ENCODE peak calls at places on chromosomes 11 and 22, in five cellular contexts. One of them, this sample, is unnamed.

GRCh38 chr11:59753650-59754493 is 1.3 kb upstream of the STX3 start:
- DNase-seq in heart right ventricle: peak; percentile 87
- DNase-seq in colonic mucosa: peak; percentile 95
- DNase-seq in fibroblast of the aortic adventitia: peak; percentile 79
- DNase-seq in body of pancreas: peak; percentile 90
- DNase-seq in this sample: peak; percentile 83

GRCh38 chr11:128595221-128595620 is 7.9 kb upstream of the ETS1 start:
- DNase-seq in heart right ventricle: no peak
- DNase-seq in colonic mucosa: no peak
- DNase-seq in fibroblast of the aortic adventitia: peak; percentile 37
- DNase-seq in body of pancreas: no peak
- DNase-seq in this sample: no peak

GRCh38 chr11:62256281-62256680 is 13.7 kb upstream of the SCGB2A2 start:
- DNase-seq in heart right ventricle: no peak
- DNase-seq in colonic mucosa: no peak
- DNase-seq in fibroblast of the aortic adventitia: no peak
- DNase-seq in body of pancreas: no peak
- DNase-seq in this sample: no peak

GRCh38 chr22:37625737-37626136 is 13.7 kb upstream of the SH3BP1 start:
- DNase-seq in heart right ventricle: no peak
- DNase-seq in colonic mucosa: no peak
- DNase-seq in fibroblast of the aortic adventitia: no peak
- DNase-seq in body of pancreas: no peak
- DNase-seq in this sample: no peak

GRCh38 chr11:61472868-61473267 is 35.7 kb upstream of the LRRC10B start:
- DNase-seq in heart right ventricle: peak; percentile 57
- DNase-seq in colonic mucosa: no peak
- DNase-seq in fibroblast of the aortic adventitia: peak; percentile 95
- DNase-seq in body of pancreas: no peak
- DNase-seq in this sample: no peak

GRCh38 chr22:24514241-24515024 is 19.3 kb downstream of the UPB1 start:
- DNase-seq in heart right ventricle: no peak
- DNase-seq in colonic mucosa: peak; percentile 59
- DNase-seq in fibroblast of the aortic adventitia: no peak
- DNase-seq in body of pancreas: no peak
- DNase-seq in this sample: peak; percentile 76

GRCh38 chr11:61815790-61816735 is 740 bp downstream of the FADS1 start:
- DNase-seq in heart right ventricle: peak; percentile 81
- DNase-seq in colonic mucosa: peak; percentile 61
- DNase-seq in fibroblast of the aortic adventitia: peak; percentile 58
- DNase-seq in body of pancreas: peak; percentile 53
- DNase-seq in this sample: peak; percentile 75

GRCh38 chr11:117833401-117833891 is 8.9 kb upstream of the FXYD2 start:
- DNase-seq in heart right ventricle: peak; percentile 2
- DNase-seq in colonic mucosa: peak; percentile 87
- DNase-seq in fibroblast of the aortic adventitia: no peak
- DNase-seq in body of pancreas: peak; percentile 91
- DNase-seq in this sample: no peak

GRCh38 chr11:95337175-95337957 is 106.4 kb upstream of the SESN3 start:
- DNase-seq in heart right ventricle: peak; percentile 81
- DNase-seq in colonic mucosa: peak; percentile 42
- DNase-seq in fibroblast of the aortic adventitia: peak; percentile 80
- DNase-seq in body of pancreas: no peak
- DNase-seq in this sample: peak; percentile 86

GRCh38 chr22:47808886-47809620 is 1046.6 kb downstream of the TBC1D22A start:
- DNase-seq in heart right ventricle: no peak
- DNase-seq in colonic mucosa: no peak
- DNase-seq in fibroblast of the aortic adventitia: no peak
- DNase-seq in body of pancreas: no peak
- DNase-seq in this sample: no peak

GRCh38 chr11:64219354-64219684 is 6.7 kb downstream of the TRPT1 start:
- DNase-seq in heart right ventricle: no peak
- DNase-seq in colonic mucosa: no peak
- DNase-seq in fibroblast of the aortic adventitia: no peak
- DNase-seq in body of pancreas: no peak
- DNase-seq in this sample: no peak

GRCh38 chr11:111833524-111833923 is 37.9 kb downstream of the ALG9 start:
- DNase-seq in heart right ventricle: no peak
- DNase-seq in colonic mucosa: no peak
- DNase-seq in fibroblast of the aortic adventitia: no peak
- DNase-seq in body of pancreas: no peak
- DNase-seq in this sample: no peak

GRCh38 chr11:117700551-117700950 is 96.5 kb downstream of the DSCAML1 start:
- DNase-seq in heart right ventricle: no peak
- DNase-seq in colonic mucosa: no peak
- DNase-seq in fibroblast of the aortic adventitia: no peak
- DNase-seq in body of pancreas: no peak
- DNase-seq in this sample: no peak

GRCh38 chr11:115340874-115341273 is 163.3 kb downstream of the CADM1 start:
- DNase-seq in heart right ventricle: no peak
- DNase-seq in colonic mucosa: no peak
- DNase-seq in fibroblast of the aortic adventitia: no peak
- DNase-seq in body of pancreas: no peak
- DNase-seq in this sample: no peak

GRCh38 chr11:63573881-63574855 is 11.0 kb upstream of the PLAAT2 start:
- DNase-seq in heart right ventricle: peak; percentile 69
- DNase-seq in colonic mucosa: peak; percentile 84
- DNase-seq in fibroblast of the aortic adventitia: peak; percentile 84
- DNase-seq in body of pancreas: no peak
- DNase-seq in this sample: peak; percentile 80

GRCh38 chr11:83061883-83062282 is 9.8 kb downstream of the RAB30 start:
- DNase-seq in heart right ventricle: no peak
- DNase-seq in colonic mucosa: no peak
- DNase-seq in fibroblast of the aortic adventitia: no peak
- DNase-seq in body of pancreas: no peak
- DNase-seq in this sample: peak; percentile 92
- H3K4me3 ChIP-seq in heart right ventricle: no peak overlapping the region
- H3K4me3 ChIP-seq in colonic mucosa: no peak overlapping the region
- H3K4me3 ChIP-seq in fibroblast of the aortic adventitia: no peak overlapping the region
- H3K4me3 ChIP-seq in body of pancreas: no peak overlapping the region
- H3K4me3 ChIP-seq in this sample: peak overlapping the region; percentile 53

GRCh38 chr11:65593518-65594414 is 1.8 kb downstream of the KCNK7 start:
- DNase-seq in heart right ventricle: no peak
- DNase-seq in colonic mucosa: no peak
- DNase-seq in fibroblast of the aortic adventitia: no peak
- DNase-seq in body of pancreas: no peak
- DNase-seq in this sample: peak; percentile 64
- TF ChIP-seq CTCF in heart right ventricle: peak; percentile 75
- TF ChIP-seq CTCF in colonic mucosa: peak; percentile 38
- TF ChIP-seq CTCF in fibroblast of the aortic adventitia: peak; percentile 73
- TF ChIP-seq CTCF in body of pancreas: peak; percentile 41
- TF ChIP-seq CTCF in this sample: peak; percentile 74

GRCh38 chr11:119480375-119481020 is 57.5 kb upstream of the THY1 start:
- DNase-seq in heart right ventricle: no peak
- DNase-seq in colonic mucosa: no peak
- DNase-seq in fibroblast of the aortic adventitia: no peak
- DNase-seq in body of pancreas: no peak
- DNase-seq in this sample: no peak

GRCh38 chr11:119481667-119482400 is 58.9 kb upstream of the THY1 start:
- DNase-seq in heart right ventricle: no peak
- DNase-seq in colonic mucosa: no peak
- DNase-seq in fibroblast of the aortic adventitia: no peak
- DNase-seq in body of pancreas: peak; percentile 35
- DNase-seq in this sample: no peak

GRCh38 chr11:119479685-119480275 is 56.8 kb upstream of the THY1 start:
- DNase-seq in heart right ventricle: no peak
- DNase-seq in colonic mucosa: no peak
- DNase-seq in fibroblast of the aortic adventitia: peak; percentile 42
- DNase-seq in body of pancreas: no peak
- DNase-seq in this sample: peak; percentile 35

GRCh38 chr11:119482561-119483001 is 59.6 kb upstream of the THY1 start:
- DNase-seq in heart right ventricle: no peak
- DNase-seq in colonic mucosa: no peak
- DNase-seq in fibroblast of the aortic adventitia: no peak
- DNase-seq in body of pancreas: no peak
- DNase-seq in this sample: no peak

DNA sequence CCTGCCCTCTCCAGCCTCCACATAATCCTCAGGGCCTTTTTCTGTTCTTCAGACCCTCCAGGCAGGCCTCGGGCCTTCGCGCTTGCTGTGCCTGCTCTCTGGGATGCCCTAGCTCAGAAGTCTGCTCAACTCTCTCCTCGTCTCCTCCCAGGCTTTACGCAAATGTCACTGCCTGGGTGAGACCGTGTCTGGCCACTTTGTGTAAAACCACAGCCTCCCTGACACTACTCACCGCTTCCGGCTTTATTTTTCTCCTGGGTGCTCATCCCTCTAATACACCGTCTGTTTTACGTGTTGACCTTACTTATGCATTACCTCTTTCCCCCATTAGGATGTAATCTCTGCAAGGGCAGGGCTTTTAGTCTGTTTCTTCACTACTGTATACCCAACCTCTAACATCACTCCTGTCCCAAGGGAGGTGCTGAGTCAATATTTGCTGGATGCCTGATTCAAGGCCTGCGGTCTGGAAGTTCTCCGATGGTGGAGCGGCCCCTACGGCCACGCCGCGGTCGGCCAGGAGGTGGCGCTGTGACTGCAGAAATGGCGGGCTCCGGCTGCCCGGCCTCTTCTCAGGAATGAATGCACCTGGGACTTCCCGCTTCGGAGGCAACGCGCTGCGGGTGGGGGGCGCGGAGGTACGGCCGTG is 58.2 kb upstream of the THY1 start:
- DNase-seq in heart right ventricle: peak; percentile 75
- DNase-seq in colonic mucosa: peak; percentile 86
- DNase-seq in fibroblast of the aortic adventitia: peak; percentile 100
- DNase-seq in body of pancreas: peak; percentile 88
- DNase-seq in this sample: peak; percentile 70
- H3K4me3 ChIP-seq in heart right ventricle: no peak overlapping the region
- H3K4me3 ChIP-seq in colonic mucosa: no peak overlapping the region
- H3K4me3 ChIP-seq in fibroblast of the aortic adventitia: no peak overlapping the region
- H3K4me3 ChIP-seq in body of pancreas: no peak overlapping the region
- H3K4me3 ChIP-seq in this sample: no peak overlapping the region

GRCh38 chr11:4606231-4607015 is 1.6 kb downstream of the TRIM68 start:
- DNase-seq in heart right ventricle: no peak
- DNase-seq in colonic mucosa: peak; percentile 45
- DNase-seq in fibroblast of the aortic adventitia: peak; percentile 67
- DNase-seq in body of pancreas: no peak
- DNase-seq in this sample: no peak

GRCh38 chr11:4607111-4607510 is 920 bp downstream of the TRIM68 start:
- DNase-seq in heart right ventricle: no peak
- DNase-seq in colonic mucosa: no peak
- DNase-seq in fibroblast of the aortic adventitia: peak; percentile 27
- DNase-seq in body of pancreas: no peak
- DNase-seq in this sample: no peak

GRCh38 chr11:4610258-4610935 is 2.4 kb upstream of the TRIM68 start:
- DNase-seq in heart right ventricle: peak; percentile 16
- DNase-seq in colonic mucosa: no peak
- DNase-seq in fibroblast of the aortic adventitia: peak; percentile 55
- DNase-seq in body of pancreas: no peak
- DNase-seq in this sample: peak; percentile 57

GRCh38 chr11:4605057-4605456 is 3.0 kb downstream of the TRIM68 start:
- DNase-seq in heart right ventricle: no peak
- DNase-seq in colonic mucosa: no peak
- DNase-seq in fibroblast of the aortic adventitia: no peak
- DNase-seq in body of pancreas: no peak
- DNase-seq in this sample: no peak

GRCh38 chr11:4607782-4608666 is at the start of gene TRIM68:
- DNase-seq in heart right ventricle: peak; percentile 97
- DNase-seq in colonic mucosa: peak; percentile 97
- DNase-seq in fibroblast of the aortic adventitia: peak; percentile 95
- DNase-seq in body of pancreas: peak; percentile 95
- DNase-seq in this sample: peak; percentile 97
- TF ChIP-seq CTCF in heart right ventricle: peak; percentile 16
- TF ChIP-seq CTCF in colonic mucosa: no peak
- TF ChIP-seq CTCF in fibroblast of the aortic adventitia: peak; percentile 13
- TF ChIP-seq CTCF in body of pancreas: no peak
- TF ChIP-seq CTCF in this sample: no peak

GRCh38 chr22:31104869-31105268 is 2.5 kb downstream of the SELENOM start:
- DNase-seq in heart right ventricle: peak; percentile 15
- DNase-seq in colonic mucosa: no peak
- DNase-seq in fibroblast of the aortic adventitia: no peak
- DNase-seq in body of pancreas: no peak
- DNase-seq in this sample: peak; percentile 43
- H3K4me3 ChIP-seq in heart right ventricle: no peak overlapping the region
- H3K4me3 ChIP-seq in colonic mucosa: no peak overlapping the region
- H3K4me3 ChIP-seq in fibroblast of the aortic adventitia: no peak overlapping the region
- H3K4me3 ChIP-seq in body of pancreas: no peak overlapping the region
- H3K4me3 ChIP-seq in this sample: no peak overlapping the region

This sample was measured in GM12865.